ENCODE peak calls at places on chromosomes 16 and 17, in eight cellular contexts. C, W, K, A, Q, H, E and U are unnamed samples.

GRCh38 chr17:74448774-74449173 is 16.9 kb downstream of the GPRC5C start:
- DNase-seq in W (no peak), A (no peak), H (no peak), K (no peak), Q (no peak), C (no peak), E (no peak), U (no peak)

GRCh38 chr17:1724351-1724868 is at the start of gene WDR81:
- DNase-seq in E (peak; percentile 97), Q (peak; percentile 94), A (peak; percentile 92), H (peak; percentile 88), C (peak; percentile 92), W (peak; percentile 99), K (peak; percentile 98), U (peak; percentile 91)

GRCh38 chr16:31201511-31202401 is 804 bp downstream of the PYCARD start:
- DNase-seq in C (peak; percentile 20), W (peak; percentile 92), Q (peak; percentile 47), H (no peak), A (no peak), E (peak; percentile 77), K (no peak), U (no peak)

GRCh38 chr17:12089809-12090384 is 69.2 kb downstream of the MAP2K4 start:
- DNase-seq in C (no peak), Q (no peak), W (no peak), K (no peak), H (no peak), A (peak; percentile 12), E (no peak), U (no peak)

GRCh38 chr16:65667013-65667578 is 545.2 kb upstream of the CDH11 start:
- DNase-seq in H (no peak), Q (no peak), C (no peak), K (no peak), E (no peak), A (no peak), W (no peak), U (no peak)

GRCh38 chr16:86765389-86766026 is 187.2 kb downstream of the FOXL1 start:
- DNase-seq in A (no peak), W (no peak), H (no peak), K (no peak), Q (no peak), E (peak; percentile 13), C (no peak), U (no peak)

GRCh38 chr16:57786632-57787518 is 15.4 kb downstream of the KIFC3 start:
- DNase-seq in K (no peak), A (no peak), Q (no peak), E (peak; percentile 57), W (peak; percentile 94), H (peak; percentile 71), C (no peak), U (peak; percentile 91)

GRCh38 chr17:14245002-14245401 is 8.3 kb upstream of the CDRT15 start:
- DNase-seq in E (no peak), K (peak; percentile 14), C (no peak), W (no peak), H (no peak), Q (no peak), A (no peak), U (no peak)

GRCh38 chr16:85650864-85651811 is 37.6 kb downstream of the GINS2 start:
- DNase-seq in Q (peak; percentile 64), E (no peak), K (no peak), C (peak; percentile 53), A (no peak), W (no peak), H (peak; percentile 58), U (peak; percentile 63)

DNA sequence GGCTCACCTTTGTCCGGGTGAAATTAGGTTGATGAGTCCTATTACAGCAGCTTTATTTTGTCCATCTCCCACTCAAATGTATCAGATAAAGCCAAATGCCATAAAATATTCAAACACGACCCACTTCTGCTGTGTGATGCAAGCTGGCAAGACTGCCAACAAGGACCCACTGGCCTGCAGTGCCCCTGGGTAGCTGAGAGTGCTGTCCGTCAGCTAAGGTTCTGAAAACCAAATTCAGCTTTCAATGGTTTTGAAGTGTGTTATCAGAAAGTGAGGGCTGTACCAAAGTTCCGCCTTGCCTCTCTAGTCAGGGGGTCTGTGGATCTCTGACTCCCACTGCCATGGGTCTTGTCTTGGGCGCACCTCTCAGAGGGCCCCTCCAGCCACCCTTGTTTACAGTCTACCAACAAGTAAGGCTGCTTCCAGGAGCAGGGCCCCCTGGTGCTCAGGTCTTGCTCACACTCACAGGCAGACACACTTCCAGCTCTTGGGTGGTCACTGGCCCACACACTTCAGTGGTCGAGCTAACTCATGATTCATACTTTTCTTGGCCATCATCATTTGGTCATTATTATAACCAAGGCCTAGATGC is 10.5 kb upstream of the CCDC182 start:
- DNase-seq in W (no peak), E (no peak), C (no peak), H (no peak), Q (no peak), A (no peak), K (no peak), U (no peak)
- TF ChIP-seq CTCF in W (no peak), E (no peak), C (no peak), H (no peak), Q (no peak), A (no peak), K (no peak), U (no peak)

GRCh38 chr17:8204761-8205555 is 5.4 kb downstream of the AURKB start:
- DNase-seq in A (no peak), H (no peak), C (no peak), Q (no peak), W (no peak), K (no peak), E (no peak), U (no peak)

GRCh38 chr17:8210761-8211458 is 535 bp upstream of the AURKB start:
- DNase-seq in K (no peak), E (no peak), Q (no peak), A (no peak), H (no peak), W (no peak), C (no peak), U (no peak)

GRCh38 chr17:8212312-8213180 is 2.2 kb upstream of the AURKB start:
- DNase-seq in E (no peak), Q (no peak), C (no peak), A (no peak), W (no peak), K (no peak), H (no peak), U (no peak)

GRCh38 chr17:8206536-8206935 is 3.8 kb downstream of the AURKB start:
- DNase-seq in K (no peak), E (no peak), Q (no peak), C (no peak), W (no peak), H (no peak), A (no peak), U (no peak)

DNA sequence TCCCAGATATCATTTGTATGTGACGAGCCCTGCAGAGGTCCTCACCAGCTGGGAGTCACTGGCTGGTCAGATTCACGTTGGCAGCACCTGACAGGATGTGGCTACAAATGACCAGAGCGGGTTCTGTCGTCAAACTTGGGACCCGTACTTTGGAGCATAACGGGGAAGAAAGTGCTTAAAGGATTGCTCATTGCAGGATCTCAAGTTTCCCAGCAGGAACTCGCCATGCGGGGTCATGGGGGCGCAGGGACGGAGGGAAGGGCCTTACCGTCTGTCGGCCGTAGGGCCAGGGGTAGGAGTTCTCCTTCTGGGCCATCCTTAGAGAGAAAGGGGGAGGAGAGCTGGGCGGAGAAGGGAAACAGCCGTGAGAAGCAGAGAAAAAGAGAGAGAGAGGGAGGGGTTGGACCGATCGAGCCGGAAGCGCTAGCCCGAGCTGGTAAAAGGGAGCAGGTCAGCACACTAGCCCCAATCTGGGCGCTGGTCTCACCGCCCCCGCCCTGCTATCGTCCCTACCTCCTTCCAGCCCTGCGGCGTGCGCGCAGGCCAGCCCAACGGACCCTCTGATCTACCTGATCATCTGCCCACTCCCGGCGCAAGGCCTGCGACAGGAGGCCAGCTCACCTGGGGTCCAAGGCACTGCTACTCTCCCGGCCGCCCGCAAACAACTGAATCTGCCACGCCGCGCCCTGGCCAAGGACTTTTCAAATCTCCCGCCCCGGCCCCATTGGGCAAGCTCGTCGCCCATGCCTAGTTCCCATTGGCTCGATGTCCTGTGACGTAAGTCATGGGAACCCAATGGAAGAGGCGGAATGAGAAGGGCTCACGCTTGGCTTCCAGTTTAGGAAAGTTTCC is at the start of gene AURKB:
- DNase-seq in C (peak; percentile 97), H (peak; percentile 92), K (peak; percentile 98), Q (peak; percentile 92), A (peak; percentile 98), E (peak; percentile 98), W (peak; percentile 98), U (peak; percentile 96)
- TF ChIP-seq POLR2A in C (no peak), H (no peak), K (no peak), Q (no peak), A (peak; percentile 50), E (no peak), W (no peak), U (no peak)

GRCh38 chr17:67139784-67140665 is 95.7 kb downstream of the CACNG1 start:
- DNase-seq in W (no peak), E (no peak), Q (no peak), A (no peak), H (no peak), C (peak; percentile 92), K (no peak), U (no peak)
- TF ChIP-seq CTCF in W (no peak), E (no peak), Q (no peak), A (no peak), H (no peak), C (peak; percentile 71), K (no peak), U (no peak)

GRCh38 chr17:40883031-40883430 is 2.0 kb downstream of the KRT20 start:
- DNase-seq in W (no peak), E (no peak), Q (no peak), C (no peak), H (no peak), K (no peak), A (no peak), U (no peak)

GRCh38 chr17:40883960-40884359 is 1.1 kb downstream of the KRT20 start:
- DNase-seq in W (no peak), H (no peak), E (no peak), A (no peak), K (no peak), Q (no peak), C (no peak), U (no peak)

GRCh38 chr17:40888321-40888720 is 3.3 kb upstream of the KRT20 start:
- DNase-seq in W (no peak), H (no peak), E (no peak), C (no peak), K (no peak), A (no peak), Q (no peak), U (no peak)

GRCh38 chr17:40886090-40886489 is 1.0 kb upstream of the KRT20 start:
- DNase-seq in K (no peak), C (no peak), H (no peak), A (no peak), E (peak; percentile 64), W (no peak), Q (no peak), U (no peak)

DNA sequence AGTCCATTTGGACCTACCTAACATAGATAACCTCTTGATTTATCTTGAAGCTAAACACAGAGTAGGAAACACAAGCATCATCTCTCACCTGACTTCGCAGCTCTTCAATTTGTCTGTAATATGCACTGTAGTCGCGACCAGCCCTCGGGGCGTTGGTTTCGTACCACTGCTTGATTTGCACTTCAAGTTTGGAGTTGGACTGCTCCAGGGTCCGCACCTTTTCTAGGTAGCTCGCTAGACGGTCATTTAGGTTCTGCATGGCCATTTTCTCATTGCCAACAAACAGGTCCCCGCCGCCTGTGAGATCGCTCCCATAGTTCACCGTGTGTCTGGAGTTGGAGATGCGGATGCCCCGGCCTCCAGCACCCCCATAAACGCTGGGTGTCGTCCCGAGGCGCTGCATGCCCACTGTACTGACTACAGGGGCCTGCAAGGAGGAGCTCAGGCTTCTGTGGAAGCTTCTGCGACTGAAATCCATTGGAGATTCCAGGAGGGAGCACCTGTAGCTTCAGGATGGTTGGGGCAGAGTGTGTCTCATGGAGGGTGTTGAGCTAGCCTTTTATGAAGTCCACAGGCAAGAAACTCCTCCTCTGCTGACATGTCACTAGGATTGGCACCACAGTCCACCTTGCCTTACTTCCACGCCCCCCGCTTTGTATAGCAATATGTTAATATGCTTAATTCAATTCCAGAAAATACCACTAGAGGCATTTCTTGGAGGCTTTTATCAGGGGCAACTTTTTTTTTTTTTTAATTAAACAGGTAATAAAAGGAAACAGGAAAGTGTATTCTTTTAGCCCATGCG is at the start of gene KRT20:
- DNase-seq in Q (no peak), W (no peak), H (no peak), E (peak; percentile 85), A (peak; percentile 64), K (no peak), C (no peak), U (no peak)
- TF ChIP-seq POLR2A in Q (no peak), W (no peak), H (no peak), E (peak; percentile 98), A (no peak), K (no peak), C (no peak), U (no peak)